ENCODE peak calls at places on chromosome 12, in seven cellular contexts. J is heart right ventricle; E is naive thymus-derived CD4-positive, alpha-beta T cell; X is effector memory CD4-positive, alpha-beta T cell; V is upper lobe of left lung; Z is left ventricle myocardium inferior; W is tibial nerve. R is an unnamed sample.
A peak's percentile ranks its signal among the peaks of the same experiment; 100 is the strongest.

GRCh38 chr12:130813949-130814348 is 25.1 kb downstream of the STX2 start:
- DNase-seq in J (no peak), E (no peak), X (no peak), V (no peak), Z (no peak), W (no peak), R (no peak)

GRCh38 chr12:124568431-124569374 is 1.3 kb upstream of the NCOR2 start:
- DNase-seq in J (peak; percentile 78), E (no peak), X (no peak), V (peak; percentile 84), Z (peak; percentile 81), W (peak; percentile 67), R (no peak)

GRCh38 chr12:83404521-83404920 is 717.8 kb downstream of the TMTC2 start:
- DNase-seq in J (no peak), E (no peak), X (no peak), V (no peak), Z (no peak), W (no peak), R (no peak)

GRCh38 chr12:120286768-120287490 is 4.8 kb downstream of the RNU4-2 start:
- DNase-seq in J (no peak), E (no peak), X (no peak), V (no peak), Z (no peak), W (no peak), R (no peak)

GRCh38 chr12:54394281-54394719 is 9.8 kb upstream of the ZNF385A start:
- DNase-seq in J (no peak), E (peak; percentile 42), X (no peak), V (no peak), Z (no peak), W (no peak), R (no peak)

GRCh38 chr12:6603095-6603567 is 4.0 kb downstream of the CHD4 start:
- DNase-seq in J (peak; percentile 69), E (no peak), X (no peak), V (peak; percentile 29), Z (peak; percentile 64), W (no peak), R (no peak)

GRCh38 chr12:62772556-62772955 is 162.4 kb downstream of the PPM1H start:
- DNase-seq in J (no peak), E (no peak), X (no peak), V (no peak), Z (no peak), W (no peak), R (no peak)

GRCh38 chr12:121632069-121632970 is 6.0 kb downstream of the ORAI1 start:
- DNase-seq in J (no peak), E (no peak), X (no peak), V (no peak), Z (no peak), W (no peak), R (no peak)

GRCh38 chr12:29867823-29868222 is 84.1 kb upstream of the TMTC1 start:
- DNase-seq in J (no peak), E (no peak), X (no peak), V (no peak), Z (no peak), W (no peak), R (no peak)

GRCh38 chr12:76790564-76791552 is 26.9 kb downstream of the ZDHHC17 start:
- DNase-seq in J (no peak), E (no peak), X (no peak), V (no peak), Z (no peak), W (no peak), R (no peak)

GRCh38 chr12:104485651-104486341 is 29.0 kb downstream of the CHST11 start:
- DNase-seq in J (no peak), E (no peak), X (peak; percentile 30), V (no peak), Z (no peak), W (no peak), R (no peak)

GRCh38 chr12:65335021-65335714 is 56.7 kb downstream of the MSRB3 start:
- DNase-seq in J (no peak), E (no peak), X (no peak), V (no peak), Z (no peak), W (no peak), R (no peak)

GRCh38 chr12:110179291-110179690 is 55.1 kb downstream of the IFT81 start:
- DNase-seq in J (no peak), E (no peak), X (no peak), V (no peak), Z (no peak), W (no peak), R (no peak)

GRCh38 chr12:47863467-47863866 is 41.3 kb downstream of the VDR start:
- DNase-seq in J (no peak), E (no peak), X (no peak), V (no peak), Z (no peak), W (no peak), R (no peak)

GRCh38 chr12:115037830-115038229 is 353.9 kb upstream of the TBX3 start:
- DNase-seq in J (no peak), E (no peak), X (no peak), V (no peak), Z (no peak), W (no peak), R (no peak)

GRCh38 chr12:17108877-17109520 is 503.0 kb upstream of the LMO3 start:
- DNase-seq in J (no peak), E (no peak), X (no peak), V (no peak), Z (no peak), W (no peak), R (no peak)

GRCh38 chr12:53012928-53013327 is 6.7 kb downstream of the EIF4B start:
- DNase-seq in J (no peak), E (no peak), X (no peak), V (no peak), Z (no peak), W (no peak), R (no peak)

GRCh38 chr12:8969861-8970411 is 19.4 kb upstream of the KLRG1 start:
- DNase-seq in J (no peak), E (no peak), X (no peak), V (no peak), Z (no peak), W (no peak), R (no peak)

GRCh38 chr12:52434096-52434733 is at the start of gene KRT75:
- DNase-seq in J (no peak), E (no peak), X (no peak), V (peak; percentile 17), Z (no peak), W (no peak), R (no peak)

GRCh38 chr12:219891-220352 is 6.0 kb upstream of the SLC6A12 start:
- DNase-seq in J (peak; percentile 67), E (peak; percentile 52), X (no peak), V (peak; percentile 67), Z (peak; percentile 55), W (peak; percentile 29), R (no peak)

GRCh38 chr12:49953146-49953545 is 2.6 kb downstream of the AQP2 start:
- DNase-seq in J (no peak), E (no peak), X (no peak), V (peak; percentile 47), Z (no peak), W (no peak), R (no peak)

GRCh38 chr12:66241061-66242043 is 52.3 kb downstream of the IRAK3 start:
- DNase-seq in J (no peak), E (no peak), X (no peak), V (no peak), Z (no peak), W (no peak), R (no peak)

GRCh38 chr12:113857371-113857770 is 108.8 kb downstream of the RBM19 start:
- DNase-seq in J (no peak), E (no peak), X (no peak), V (no peak), Z (no peak), W (no peak), R (no peak)

DNA sequence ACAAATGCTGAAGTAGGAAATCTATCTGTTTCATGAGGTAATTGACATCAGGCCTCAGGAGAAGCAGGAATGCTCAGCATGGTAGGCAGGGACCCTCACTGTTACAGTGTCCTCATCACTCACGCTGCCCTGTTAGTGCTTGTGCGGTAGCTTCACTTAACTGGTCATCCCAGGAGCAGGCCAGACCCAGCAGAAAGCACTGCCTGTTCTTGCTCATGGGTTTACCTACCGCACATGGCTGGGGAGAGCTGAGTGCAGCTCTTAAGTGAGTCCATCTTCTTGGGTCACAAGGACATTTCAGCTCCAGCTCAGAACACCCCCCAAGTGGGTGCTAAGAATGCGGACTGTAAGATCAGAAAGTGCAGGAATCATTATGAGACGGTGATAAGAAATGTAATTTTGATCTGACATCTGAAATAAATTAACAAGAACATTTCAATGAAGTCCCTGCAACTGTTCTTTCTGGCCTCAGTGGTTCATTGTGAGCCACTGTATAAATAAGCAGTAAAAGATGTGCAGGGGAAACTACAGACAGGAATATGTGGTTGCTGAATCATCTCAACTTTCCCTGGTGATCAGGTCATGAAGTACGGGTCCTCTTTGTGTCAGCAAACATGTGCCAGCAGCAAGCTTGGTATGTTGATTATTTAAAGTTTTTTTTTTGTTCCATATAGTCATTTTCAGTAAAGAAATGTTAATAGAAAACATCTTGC is 757.7 kb upstream of the TMEM132C start:
- DNase-seq in J (no peak), E (no peak), X (no peak), V (no peak), Z (no peak), W (no peak), R (no peak)
- H3K4me3 ChIP-seq in J (no peak overlapping the region), E (no peak overlapping the region), X (no peak overlapping the region), V (no peak overlapping the region), Z (no peak overlapping the region), W (no peak overlapping the region), R (no peak overlapping the region)

GRCh38 chr12:109087250-109087649 is 6.0 kb downstream of the ALKBH2 start:
- DNase-seq in J (no peak), E (no peak), X (no peak), V (no peak), Z (no peak), W (no peak), R (no peak)
- H3K36me3 ChIP-seq in J (no peaks in the 10 kb centered on the region), E (no peaks in the 10 kb centered on the region), X (peaks cover 54% of the 10 kb centered on the region), V (peaks cover 49% of the 10 kb centered on the region), Z (peaks cover 81% of the 10 kb centered on the region), W (peaks cover 94% of the 10 kb centered on the region), R (peaks cover 7% of the 10 kb centered on the region)

DNA sequence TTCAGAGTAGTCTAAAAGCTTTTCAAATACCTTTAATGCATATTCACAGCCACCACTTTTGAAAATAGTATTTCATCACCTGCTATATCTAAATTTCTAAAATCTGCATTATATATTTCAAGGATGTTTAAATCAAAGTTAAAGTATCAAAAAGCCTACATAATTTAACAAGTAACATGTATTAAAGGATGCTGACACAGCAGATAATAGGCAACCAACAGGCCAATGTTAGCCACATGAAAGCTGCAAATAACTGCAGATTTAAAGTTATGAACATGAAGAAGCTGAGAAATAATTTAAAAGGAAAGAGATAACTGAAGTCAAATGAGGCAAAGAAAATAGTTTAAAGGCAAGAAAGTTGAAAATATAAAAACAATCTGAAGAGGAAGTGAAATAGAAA is 39.8 kb upstream of the NELL2 start:
- DNase-seq in J (no peak), E (no peak), X (no peak), V (no peak), Z (no peak), W (no peak), R (no peak)
- H3K4me3 ChIP-seq in J (no peak overlapping the region), E (no peak overlapping the region), X (no peak overlapping the region), V (no peak overlapping the region), Z (no peak overlapping the region), W (no peak overlapping the region), R (no peak overlapping the region)

DNA sequence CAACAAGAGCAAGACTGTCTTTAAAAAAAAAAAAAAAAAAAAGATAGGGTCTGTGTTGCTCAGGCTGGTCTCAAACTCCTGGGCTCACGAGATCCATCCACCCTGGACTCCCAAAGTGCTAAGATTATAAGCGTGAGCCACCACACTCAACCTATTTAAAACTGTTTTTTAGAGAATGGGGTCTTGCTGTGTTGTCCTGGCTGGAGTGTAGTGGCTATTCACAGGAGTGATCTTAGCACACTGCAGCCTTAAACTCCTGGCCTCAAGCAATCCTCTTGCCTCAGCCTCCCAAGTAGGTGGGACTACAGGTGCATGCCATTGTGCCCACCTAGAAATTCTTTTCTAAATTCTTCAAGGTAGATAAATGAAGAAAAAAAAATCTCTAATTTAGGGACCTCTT is 7.6 kb downstream of the COQ10A start:
- DNase-seq in J (no peak), E (no peak), X (no peak), V (no peak), Z (no peak), W (no peak), R (no peak)
- H3K36me3 ChIP-seq in J (peaks cover 3% of the 10 kb centered on the region), E (peaks cover 26% of the 10 kb centered on the region), X (peaks cover 56% of the 10 kb centered on the region), V (peaks cover 66% of the 10 kb centered on the region), Z (peaks cover 95% of the 10 kb centered on the region), W (peaks cover 99% of the 10 kb centered on the region), R (peaks cover 100% of the 10 kb centered on the region)

R was measured in esophagus squamous epithelium.